ENCODE peak calls at places on chromosomes 1 and 21, in four cellular contexts. One of them, this sample, is unnamed.
A peak's percentile ranks its signal among the peaks of the same experiment; 100 is the strongest.

GRCh38 chr1:18941221-18942141 is 15.0 kb downstream of the IFFO2 start:
- DNase-seq in DND-41: no peak
- DNase-seq in SK-N-SH: no peak
- DNase-seq in hepatocyte: peak; percentile 39
- DNase-seq in this sample: peak; percentile 74

GRCh38 chr1:211591980-211592493 is 13.1 kb upstream of the SLC30A1 start:
- DNase-seq in DND-41: no peak
- DNase-seq in SK-N-SH: no peak
- DNase-seq in hepatocyte: peak; percentile 51
- DNase-seq in this sample: no peak

GRCh38 chr1:109522026-109522425 is 12.5 kb upstream of the AMIGO1 start:
- DNase-seq in DND-41: no peak
- DNase-seq in SK-N-SH: no peak
- DNase-seq in hepatocyte: no peak
- DNase-seq in this sample: no peak

GRCh38 chr1:6170742-6171201 is 9.3 kb downstream of the CHD5 start:
- DNase-seq in DND-41: no peak
- DNase-seq in SK-N-SH: no peak
- DNase-seq in hepatocyte: no peak
- DNase-seq in this sample: no peak

GRCh38 chr1:45552309-45552708 is 1.7 kb downstream of the AKR1A1 start:
- DNase-seq in DND-41: no peak
- DNase-seq in SK-N-SH: no peak
- DNase-seq in hepatocyte: peak; percentile 70
- DNase-seq in this sample: no peak

GRCh38 chr1:193707271-193708015 is 521.0 kb upstream of the B3GALT2 start:
- DNase-seq in DND-41: no peak
- DNase-seq in SK-N-SH: no peak
- DNase-seq in hepatocyte: no peak
- DNase-seq in this sample: no peak

GRCh38 chr1:3627515-3628253 is 2.9 kb downstream of the TPRG1L start:
- DNase-seq in DND-41: no peak
- DNase-seq in SK-N-SH: peak; percentile 84
- DNase-seq in hepatocyte: no peak
- DNase-seq in this sample: no peak

GRCh38 chr21:38596264-38597042 is 98.2 kb upstream of the ERG start:
- DNase-seq in DND-41: no peak
- DNase-seq in SK-N-SH: no peak
- DNase-seq in hepatocyte: peak; percentile 48
- DNase-seq in this sample: no peak

GRCh38 chr1:243409284-243409683 is 153.4 kb downstream of the SDCCAG8 start:
- DNase-seq in DND-41: no peak
- DNase-seq in SK-N-SH: no peak
- DNase-seq in hepatocyte: no peak
- DNase-seq in this sample: no peak

GRCh38 chr1:186903374-186904129 is 74.8 kb downstream of the PLA2G4A start:
- DNase-seq in DND-41: no peak
- DNase-seq in SK-N-SH: no peak
- DNase-seq in hepatocyte: no peak
- DNase-seq in this sample: no peak

GRCh38 chr1:54885863-54886723 is 902 bp downstream of the DHCR24 start:
- DNase-seq in DND-41: peak; percentile 20
- DNase-seq in SK-N-SH: peak; percentile 51
- DNase-seq in hepatocyte: peak; percentile 67
- DNase-seq in this sample: peak; percentile 31

GRCh38 chr1:24493785-24494184 is 8.9 kb upstream of the RCAN3 start:
- DNase-seq in DND-41: no peak
- DNase-seq in SK-N-SH: no peak
- DNase-seq in hepatocyte: no peak
- DNase-seq in this sample: no peak

GRCh38 chr1:29513357-29513756 is 277.0 kb downstream of the PTPRU start:
- DNase-seq in DND-41: peak; percentile 8
- DNase-seq in SK-N-SH: peak; percentile 60
- DNase-seq in hepatocyte: peak; percentile 48
- DNase-seq in this sample: peak; percentile 71

GRCh38 chr1:52234014-52234413 is 92.1 kb downstream of the ZFYVE9 start:
- DNase-seq in DND-41: no peak
- DNase-seq in SK-N-SH: no peak
- DNase-seq in hepatocyte: no peak
- DNase-seq in this sample: no peak

GRCh38 chr1:103129255-103129654 is 20.9 kb upstream of the COL11A1 start:
- DNase-seq in DND-41: no peak
- DNase-seq in SK-N-SH: no peak
- DNase-seq in hepatocyte: peak; percentile 43
- DNase-seq in this sample: no peak

GRCh38 chr1:204523605-204524215 is 7.5 kb downstream of the MDM4 start:
- DNase-seq in DND-41: no peak
- DNase-seq in SK-N-SH: no peak
- DNase-seq in hepatocyte: peak; percentile 72
- DNase-seq in this sample: no peak

GRCh38 chr1:175269151-175269550 is 76.6 kb upstream of the KIAA0040 start:
- DNase-seq in DND-41: no peak
- DNase-seq in SK-N-SH: no peak
- DNase-seq in hepatocyte: peak; percentile 29
- DNase-seq in this sample: no peak

GRCh38 chr1:89950703-89951102 is 44.2 kb upstream of the ZNF326 start:
- DNase-seq in DND-41: no peak
- DNase-seq in SK-N-SH: no peak
- DNase-seq in hepatocyte: no peak
- DNase-seq in this sample: no peak

GRCh38 chr1:205458777-205459566 is 3.1 kb upstream of the BLACAT1 start:
- DNase-seq in DND-41: peak; percentile 61
- DNase-seq in SK-N-SH: no peak
- DNase-seq in hepatocyte: peak; percentile 83
- DNase-seq in this sample: peak; percentile 90

GRCh38 chr1:210223174-210223904 is 9.3 kb upstream of the SERTAD4 start:
- DNase-seq in DND-41: no peak
- DNase-seq in SK-N-SH: no peak
- DNase-seq in hepatocyte: no peak
- DNase-seq in this sample: no peak

GRCh38 chr1:162217674-162218073 is 148.2 kb downstream of the NOS1AP start:
- DNase-seq in DND-41: no peak
- DNase-seq in SK-N-SH: no peak
- DNase-seq in hepatocyte: no peak
- DNase-seq in this sample: no peak

GRCh38 chr1:231416896-231417295 is 5.2 kb downstream of the EGLN1 start:
- DNase-seq in DND-41: no peak
- DNase-seq in SK-N-SH: no peak
- DNase-seq in hepatocyte: no peak
- DNase-seq in this sample: no peak

GRCh38 chr1:231419147-231419546 is 2.9 kb downstream of the EGLN1 start:
- DNase-seq in DND-41: no peak
- DNase-seq in SK-N-SH: no peak
- DNase-seq in hepatocyte: no peak
- DNase-seq in this sample: no peak

GRCh38 chr1:231418101-231418740 is 3.9 kb downstream of the EGLN1 start:
- DNase-seq in DND-41: no peak
- DNase-seq in SK-N-SH: no peak
- DNase-seq in hepatocyte: no peak
- DNase-seq in this sample: no peak

GRCh38 chr1:231418741-231419107 is 3.4 kb downstream of the EGLN1 start:
- DNase-seq in DND-41: no peak
- DNase-seq in SK-N-SH: no peak
- DNase-seq in hepatocyte: no peak
- DNase-seq in this sample: no peak

GRCh38 chr1:231417503-231417902 is 4.6 kb downstream of the EGLN1 start:
- DNase-seq in DND-41: no peak
- DNase-seq in SK-N-SH: no peak
- DNase-seq in hepatocyte: no peak
- DNase-seq in this sample: no peak
- H4K20me1 ChIP-seq in DND-41: peaks cover 54% of the 10 kb centered on the region
- H4K20me1 ChIP-seq in SK-N-SH: peaks cover 63% of the 10 kb centered on the region
- H4K20me1 ChIP-seq in hepatocyte: peaks cover 69% of the 10 kb centered on the region
- H4K20me1 ChIP-seq in this sample: peaks cover 87% of the 10 kb centered on the region

DNA sequence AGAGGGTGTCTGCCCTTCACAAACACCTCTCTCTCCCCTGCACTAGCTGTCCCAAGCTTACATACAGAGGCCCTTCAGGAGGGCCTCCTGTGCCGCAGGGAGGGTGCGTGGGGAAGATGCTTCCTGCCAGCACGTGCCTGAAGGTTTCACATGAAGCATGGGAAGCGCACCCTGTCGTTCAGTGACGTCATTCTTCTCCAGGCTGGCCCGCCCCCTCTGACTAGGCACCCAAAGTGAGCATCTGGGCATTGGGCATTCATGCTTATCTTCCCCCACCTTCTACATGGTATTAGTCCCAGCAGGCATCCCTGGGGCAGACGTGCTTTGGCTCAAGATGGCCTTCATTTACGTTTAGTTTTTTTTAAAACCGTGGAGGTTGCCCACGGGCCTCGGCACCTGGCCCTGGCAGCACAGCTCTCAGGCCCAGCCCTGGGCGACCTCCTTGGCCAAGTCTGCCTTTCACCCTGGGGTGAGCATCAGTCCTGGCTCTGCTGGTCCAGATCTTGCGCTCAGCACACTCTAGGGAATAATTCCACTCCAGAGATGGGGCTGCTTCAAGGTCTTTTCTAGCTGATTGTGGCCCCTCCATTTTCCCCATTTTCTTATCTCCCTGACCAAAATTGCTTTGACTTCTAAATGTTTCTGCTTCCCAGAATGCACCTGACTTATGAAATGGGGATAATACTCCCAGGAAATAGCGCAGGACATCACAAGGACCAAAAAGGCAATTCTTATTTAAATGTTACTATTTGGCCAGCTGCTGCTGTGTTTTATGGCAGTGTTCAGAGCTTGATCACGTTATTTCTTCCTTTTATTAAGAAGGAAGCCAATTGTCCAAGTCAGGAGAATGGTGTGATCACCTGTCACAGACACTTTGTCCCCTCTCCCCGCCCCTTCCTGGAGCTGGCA is 6.1 kb downstream of the NPPA start:
- DNase-seq in DND-41: no peak
- DNase-seq in SK-N-SH: peak; percentile 56
- DNase-seq in hepatocyte: no peak
- DNase-seq in this sample: no peak
- H4K20me1 ChIP-seq in DND-41: peaks cover 40% of the 10 kb centered on the region
- H4K20me1 ChIP-seq in SK-N-SH: peaks cover 10% of the 10 kb centered on the region
- H4K20me1 ChIP-seq in hepatocyte: peaks cover 4% of the 10 kb centered on the region
- H4K20me1 ChIP-seq in this sample: peaks cover 24% of the 10 kb centered on the region

GRCh38 chr1:9728451-9729295 is 77.1 kb downstream of the PIK3CD start:
- DNase-seq in DND-41: no peak
- DNase-seq in SK-N-SH: no peak
- DNase-seq in hepatocyte: no peak
- DNase-seq in this sample: no peak
- H4K20me1 ChIP-seq in DND-41: peaks cover 10% of the 10 kb centered on the region
- H4K20me1 ChIP-seq in SK-N-SH: no peaks in the 10 kb centered on the region
- H4K20me1 ChIP-seq in hepatocyte: no peaks in the 10 kb centered on the region
- H4K20me1 ChIP-seq in this sample: peaks cover 7% of the 10 kb centered on the region

GRCh38 chr1:40040511-40041465 is at the start of gene CAP1:
- DNase-seq in DND-41: peak; percentile 100
- DNase-seq in SK-N-SH: peak; percentile 99
- DNase-seq in hepatocyte: peak; percentile 100
- DNase-seq in this sample: peak; percentile 99

GRCh38 chr1:40042337-40042736 is 1.8 kb downstream of the CAP1 start:
- DNase-seq in DND-41: no peak
- DNase-seq in SK-N-SH: no peak
- DNase-seq in hepatocyte: no peak
- DNase-seq in this sample: no peak

GRCh38 chr1:40039757-40040510 is 595 bp upstream of the CAP1 start:
- DNase-seq in DND-41: peak; percentile 71
- DNase-seq in SK-N-SH: peak; percentile 84
- DNase-seq in hepatocyte: peak; percentile 77
- DNase-seq in this sample: peak; percentile 66

GRCh38 chr1:40039245-40039756 is 1.2 kb upstream of the CAP1 start:
- DNase-seq in DND-41: no peak
- DNase-seq in SK-N-SH: no peak
- DNase-seq in hepatocyte: no peak
- DNase-seq in this sample: no peak

GRCh38 chr1:40041466-40041838 is 923 bp downstream of the CAP1 start:
- DNase-seq in DND-41: no peak
- DNase-seq in SK-N-SH: no peak
- DNase-seq in hepatocyte: no peak
- DNase-seq in this sample: peak; percentile 25
- H4K20me1 ChIP-seq in DND-41: peaks cover 27% of the 10 kb centered on the region
- H4K20me1 ChIP-seq in SK-N-SH: peaks cover 55% of the 10 kb centered on the region
- H4K20me1 ChIP-seq in hepatocyte: peaks cover 23% of the 10 kb centered on the region
- H4K20me1 ChIP-seq in this sample: peaks cover 32% of the 10 kb centered on the region

GRCh38 chr1:21901986-21902377 is 35.1 kb downstream of the HSPG2 start:
- DNase-seq in DND-41: no peak
- DNase-seq in SK-N-SH: no peak
- DNase-seq in hepatocyte: no peak
- DNase-seq in this sample: peak; percentile 69
- H4K20me1 ChIP-seq in DND-41: peaks cover under 1% of the 10 kb centered on the region
- H4K20me1 ChIP-seq in SK-N-SH: peaks cover 15% of the 10 kb centered on the region
- H4K20me1 ChIP-seq in hepatocyte: no peaks in the 10 kb centered on the region
- H4K20me1 ChIP-seq in this sample: peaks cover 7% of the 10 kb centered on the region

DNA sequence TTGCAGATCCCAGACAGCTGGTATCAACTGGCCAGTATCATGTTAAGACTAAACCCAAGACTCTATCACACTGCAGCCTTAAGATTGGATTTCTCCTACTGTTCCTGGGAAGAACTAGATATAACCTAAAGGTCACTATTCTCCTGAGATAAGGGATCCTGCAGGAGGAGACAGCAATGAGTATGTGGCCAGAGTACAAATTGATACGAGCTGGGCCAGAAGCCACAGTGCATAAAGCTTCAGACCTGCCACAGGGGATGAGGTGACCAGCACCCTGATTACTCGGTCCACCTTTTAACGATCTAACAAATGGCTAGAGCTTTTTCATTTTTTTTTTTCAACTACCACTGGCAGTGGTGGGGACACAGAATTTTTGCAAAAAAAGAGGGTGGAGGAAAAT is 31.0 kb downstream of the HSD3B1 start:
- DNase-seq in DND-41: no peak
- DNase-seq in SK-N-SH: no peak
- DNase-seq in hepatocyte: no peak
- DNase-seq in this sample: no peak
- H4K20me1 ChIP-seq in DND-41: no peaks in the 10 kb centered on the region
- H4K20me1 ChIP-seq in SK-N-SH: no peaks in the 10 kb centered on the region
- H4K20me1 ChIP-seq in hepatocyte: no peaks in the 10 kb centered on the region
- H4K20me1 ChIP-seq in this sample: no peaks in the 10 kb centered on the region

GRCh38 chr1:244851546-244852231 is 12.7 kb downstream of the HNRNPU start:
- DNase-seq in DND-41: no peak
- DNase-seq in SK-N-SH: no peak
- DNase-seq in hepatocyte: no peak
- DNase-seq in this sample: no peak
- H4K20me1 ChIP-seq in DND-41: peaks cover 59% of the 10 kb centered on the region
- H4K20me1 ChIP-seq in SK-N-SH: peaks cover 27% of the 10 kb centered on the region
- H4K20me1 ChIP-seq in hepatocyte: peaks cover 31% of the 10 kb centered on the region
- H4K20me1 ChIP-seq in this sample: peaks cover 92% of the 10 kb centered on the region

This sample was measured in neural progenitor cell.